ENCODE peak calls at places on chromosomes 1 and 21, in four cellular contexts. C, D, W and F are unnamed samples.

GRCh38 chr1:16716691-16717173 is 23.6 kb upstream of the RNU1-4 start:
- DNase-seq in C (no peak), D (no peak), W (no peak), F (no peak)

GRCh38 chr1:101898137-101898536 is 98.6 kb downstream of the OLFM3 start:
- DNase-seq in C (no peak), D (no peak), W (no peak), F (no peak)

GRCh38 chr1:40462956-40463590 is 12.8 kb downstream of the ZFP69B start:
- DNase-seq in C (no peak), D (no peak), W (no peak), F (no peak)

GRCh38 chr1:111739222-111739983 is at the start of gene INKA2:
- DNase-seq in C (peak), D (peak), W (peak), F (peak)

GRCh38 chr21:28684351-28684750 is 308.3 kb downstream of the LTN1 start:
- DNase-seq in C (no peak), D (no peak), W (no peak), F (no peak)

GRCh38 chr21:26394341-26394740 is 178.7 kb downstream of the CYYR1 start:
- DNase-seq in C (no peak), D (no peak), W (no peak), F (no peak)

GRCh38 chr1:167516404-167517388 is 1.6 kb downstream of the CD247 start:
- DNase-seq in C (no peak), D (no peak), W (no peak), F (no peak)

GRCh38 chr21:39441502-39442475 is 3.8 kb downstream of the LCA5L start:
- DNase-seq in C (no peak), D (no peak), W (peak), F (no peak)

GRCh38 chr1:175499595-175500367 is 243.6 kb downstream of the TNR start:
- DNase-seq in C (no peak), D (no peak), W (no peak), F (no peak)

GRCh38 chr1:228960705-228961104 is 225.4 kb downstream of the RHOU start:
- DNase-seq in C (no peak), D (no peak), W (no peak), F (no peak)

GRCh38 chr1:204697893-204698292 is 12.4 kb upstream of the LRRN2 start:
- DNase-seq in C (no peak), D (no peak), W (no peak), F (no peak)

GRCh38 chr1:16120940-16121410 is 34.9 kb downstream of the EPHA2 start:
- DNase-seq in C (no peak), D (no peak), W (no peak), F (no peak)

GRCh38 chr1:87979079-87979478 is 650.4 kb downstream of the LMO4 start:
- DNase-seq in C (no peak), D (no peak), W (no peak), F (no peak)

GRCh38 chr21:46551636-46552241 is 53.1 kb downstream of the S100B start:
- DNase-seq in C (no peak), D (no peak), W (no peak), F (no peak)

GRCh38 chr1:1053022-1053421 is 21.1 kb downstream of the RNF223 start:
- DNase-seq in C (no peak), D (no peak), W (no peak), F (no peak)
- TF ChIP-seq CTCF in C (no peak), D (no peak), W (no peak), F (no peak)

DNA sequence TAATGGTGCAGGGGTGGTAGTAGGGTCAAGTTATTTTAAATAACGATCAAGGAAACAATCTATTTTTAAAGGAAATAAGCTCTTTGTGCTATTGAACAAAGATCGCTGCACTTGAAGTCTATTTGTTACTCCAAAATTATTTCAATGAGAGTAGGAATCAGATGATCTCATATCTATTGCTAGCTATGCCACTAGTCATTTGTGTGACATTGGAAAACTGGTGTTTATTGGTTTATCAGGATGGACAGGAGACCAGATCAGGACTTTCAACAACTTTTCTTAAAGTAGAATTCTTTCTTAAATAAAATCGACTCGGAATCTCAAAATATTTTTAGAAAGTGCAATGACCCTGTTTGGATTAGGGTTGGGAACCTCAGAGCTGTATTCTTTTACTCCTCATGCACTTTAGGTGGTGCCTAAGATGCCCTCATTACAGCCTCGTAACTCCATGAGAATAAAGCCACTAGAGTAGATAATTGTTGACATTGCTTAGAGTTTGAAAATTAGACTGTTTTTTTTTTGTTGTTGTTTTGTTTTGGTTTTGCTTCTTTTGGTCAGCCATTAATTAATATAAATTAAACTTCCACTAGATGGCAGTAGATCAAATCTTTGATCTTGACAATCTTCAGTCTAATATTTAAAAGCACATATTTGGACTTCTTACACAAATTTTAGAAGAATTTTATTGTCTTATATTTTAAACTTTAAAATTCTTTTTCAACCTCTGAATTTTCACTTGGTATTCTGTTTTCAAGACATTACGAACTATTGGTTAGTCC is 352.4 kb downstream of the USP25 start:
- DNase-seq in C (no peak), D (no peak), W (no peak), F (no peak)
- TF ChIP-seq CTCF in C (peak), D (peak), W (no peak), F (no peak)

DNA sequence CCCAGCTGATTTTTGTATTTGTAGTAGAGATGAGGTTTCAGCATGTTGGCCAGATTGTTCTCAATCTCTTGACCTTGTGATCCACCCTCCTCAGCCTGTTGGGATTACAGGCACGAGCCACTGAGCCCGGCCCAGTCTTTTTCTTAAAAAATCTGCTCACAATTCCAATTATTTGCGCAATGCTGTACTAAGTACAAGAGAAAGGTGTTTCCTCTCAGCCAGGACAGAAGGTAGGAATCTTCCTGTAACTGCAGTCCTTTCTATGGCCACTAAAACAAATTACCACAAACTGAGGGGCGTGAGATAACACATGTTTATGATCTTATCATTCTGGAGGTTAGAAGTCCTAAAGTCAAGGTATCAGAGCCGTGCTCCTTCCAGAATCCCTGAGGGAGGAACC is 6.9 kb upstream of the CBR3 start:
- DNase-seq in C (no peak), D (no peak), W (no peak), F (no peak)
- TF ChIP-seq CTCF in C (no peak), D (peak), W (no peak), F (no peak)

GRCh38 chr1:77313491-77313890 is 31.7 kb downstream of the AK5 start:
- DNase-seq in C (no peak), D (no peak), W (no peak), F (no peak)
- TF ChIP-seq CTCF in C (peak), D (peak), W (peak), F (no peak)

GRCh38 chr1:3410435-3410915 is 44.0 kb upstream of the ARHGEF16 start:
- DNase-seq in C (no peak), D (no peak), W (no peak), F (no peak)

GRCh38 chr1:3412376-3412775 is 42.1 kb upstream of the ARHGEF16 start:
- DNase-seq in C (no peak), D (no peak), W (no peak), F (no peak)

GRCh38 chr1:3408751-3409266 is 45.7 kb upstream of the ARHGEF16 start:
- DNase-seq in C (no peak), D (no peak), W (no peak), F (no peak)

GRCh38 chr1:3411806-3412205 is 42.7 kb upstream of the ARHGEF16 start:
- DNase-seq in C (no peak), D (no peak), W (no peak), F (no peak)

DNA sequence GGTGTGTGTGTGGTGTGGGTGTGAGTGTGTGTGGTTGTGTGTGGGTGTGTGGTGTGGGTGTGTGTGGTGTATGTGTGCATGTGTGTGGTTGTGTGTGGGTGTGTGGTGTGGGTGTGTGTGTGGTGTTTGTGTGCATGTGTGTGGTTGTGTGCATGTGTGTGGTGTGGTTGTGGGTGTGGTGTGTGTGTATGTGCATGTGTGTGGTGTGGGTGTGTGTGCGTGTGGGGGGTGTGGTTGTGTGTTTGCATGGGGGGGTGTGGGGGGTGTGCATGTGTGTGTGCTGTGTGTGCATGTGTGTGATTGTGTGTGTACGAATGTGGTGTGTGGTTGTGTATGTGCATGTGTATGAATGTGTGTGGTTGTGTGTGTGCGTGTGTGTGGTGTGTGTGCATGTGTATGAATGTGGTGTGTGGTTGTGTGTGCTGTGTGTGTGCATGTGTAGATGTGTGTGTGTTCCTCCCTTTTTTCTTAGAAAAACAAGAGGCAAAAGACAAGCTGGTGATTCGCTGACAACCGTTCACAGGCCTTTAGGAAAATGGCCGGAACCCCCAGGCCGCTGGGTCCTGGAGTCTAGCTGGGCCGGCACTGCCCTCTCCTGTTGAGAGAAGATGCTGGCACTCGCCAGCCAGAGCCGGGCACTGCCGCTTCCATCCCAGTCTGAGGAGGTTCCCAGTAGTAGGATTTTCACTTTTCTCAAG is 44.6 kb upstream of the ARHGEF16 start:
- DNase-seq in C (no peak), D (peak), W (peak), F (no peak)
- TF ChIP-seq CTCF in C (peak), D (peak), W (peak), F (no peak)

DNA sequence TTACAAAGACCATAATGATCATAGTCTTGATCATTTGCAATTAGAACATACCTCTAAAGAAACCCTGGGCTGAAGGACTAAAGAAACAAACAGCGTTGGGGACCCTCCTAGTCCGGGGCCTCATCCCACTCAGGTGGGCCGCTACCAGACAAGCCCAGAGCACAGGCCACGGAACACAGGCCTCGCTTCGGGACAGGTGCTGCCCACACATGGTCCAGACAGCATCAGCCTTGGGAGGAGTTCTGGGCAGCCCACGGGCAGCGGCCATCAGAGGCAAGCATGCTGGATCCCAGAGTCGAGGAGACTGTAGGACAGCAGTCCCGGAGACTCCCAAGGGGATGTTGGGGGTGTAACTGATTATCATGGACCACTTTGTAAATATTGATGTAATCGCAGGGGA is 4.9 kb downstream of the C2CD2 start:
- DNase-seq in C (no peak), D (no peak), W (no peak), F (no peak)
- TF ChIP-seq CTCF in C (no peak), D (no peak), W (no peak), F (no peak)

GRCh38 chr1:26788515-26788785 is 700 bp downstream of the PIGV start:
- DNase-seq in C (no peak), D (no peak), W (no peak), F (no peak)

GRCh38 chr1:26788836-26789611 is 1.3 kb downstream of the PIGV start:
- DNase-seq in C (peak), D (peak), W (peak), F (peak)

GRCh38 chr1:26787381-26787705 is 407 bp upstream of the PIGV start:
- DNase-seq in C (no peak), D (no peak), W (peak), F (no peak)

GRCh38 chr1:26786437-26787380 is 1.0 kb upstream of the PIGV start:
- DNase-seq in C (no peak), D (peak), W (peak), F (no peak)

GRCh38 chr1:26787706-26788514 is at the start of gene PIGV:
- DNase-seq in C (peak), D (peak), W (peak), F (peak)
- TF ChIP-seq CTCF in C (peak), D (peak), W (no peak), F (peak)

GRCh38 chr1:154607748-154608521 is at the start of gene ADAR:
- DNase-seq in C (peak), D (peak), W (peak), F (peak)

GRCh38 chr1:154607084-154607747 is 770 bp downstream of the ADAR start:
- DNase-seq in C (no peak), D (no peak), W (no peak), F (no peak)

GRCh38 chr1:154611150-154611865 is 3.3 kb upstream of the ADAR start:
- DNase-seq in C (no peak), D (no peak), W (no peak), F (no peak)

GRCh38 chr1:154608522-154609294 is 722 bp upstream of the ADAR start:
- DNase-seq in C (peak), D (peak), W (peak), F (peak)

DNA sequence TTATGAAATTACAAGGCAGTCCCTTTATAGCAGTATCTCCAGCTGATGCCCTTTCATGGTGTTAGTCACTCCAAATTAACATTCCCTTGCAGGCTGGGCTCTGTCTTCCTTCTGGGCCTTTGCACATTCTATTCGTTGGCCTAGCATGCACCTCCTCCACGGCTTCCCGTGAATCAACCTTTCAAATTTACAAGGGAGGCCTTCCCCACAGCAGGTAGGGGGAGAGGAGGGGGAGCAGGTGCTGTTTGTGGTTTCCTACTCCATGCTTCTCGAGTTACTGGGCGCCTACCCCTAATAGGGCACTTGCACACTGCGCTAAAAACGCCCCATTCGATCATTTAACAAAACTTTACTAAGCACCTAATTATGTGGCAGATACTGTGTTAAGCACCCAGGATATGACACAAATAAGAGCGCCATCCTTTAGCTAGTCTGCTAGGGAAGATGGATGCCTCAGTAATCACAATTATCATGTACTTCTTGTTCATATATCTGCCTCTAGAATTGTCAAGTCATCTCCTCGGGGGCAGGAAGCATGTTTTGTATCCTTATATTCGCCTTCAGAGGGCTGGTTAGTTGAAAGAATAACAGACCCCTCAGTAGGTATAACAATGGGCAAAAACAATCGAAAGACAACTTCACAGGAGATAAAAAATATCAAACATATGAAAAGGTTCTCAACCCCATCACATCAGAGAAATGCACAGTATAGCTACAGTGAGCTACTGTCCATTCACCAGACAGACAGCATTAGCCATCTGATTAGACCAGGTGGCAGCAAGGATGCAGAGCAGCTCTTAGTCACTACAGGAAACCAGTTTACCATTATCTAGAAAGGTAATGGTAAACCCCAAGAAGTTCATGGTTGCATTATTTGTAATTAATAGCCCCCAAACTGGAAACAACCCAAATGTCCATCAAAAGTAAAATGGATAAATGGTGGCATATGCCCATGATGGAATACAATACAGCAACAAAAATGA is 1.7 kb upstream of the ADAR start:
- DNase-seq in C (no peak), D (no peak), W (no peak), F (no peak)
- TF ChIP-seq CTCF in C (no peak), D (no peak), W (no peak), F (no peak)

DNA sequence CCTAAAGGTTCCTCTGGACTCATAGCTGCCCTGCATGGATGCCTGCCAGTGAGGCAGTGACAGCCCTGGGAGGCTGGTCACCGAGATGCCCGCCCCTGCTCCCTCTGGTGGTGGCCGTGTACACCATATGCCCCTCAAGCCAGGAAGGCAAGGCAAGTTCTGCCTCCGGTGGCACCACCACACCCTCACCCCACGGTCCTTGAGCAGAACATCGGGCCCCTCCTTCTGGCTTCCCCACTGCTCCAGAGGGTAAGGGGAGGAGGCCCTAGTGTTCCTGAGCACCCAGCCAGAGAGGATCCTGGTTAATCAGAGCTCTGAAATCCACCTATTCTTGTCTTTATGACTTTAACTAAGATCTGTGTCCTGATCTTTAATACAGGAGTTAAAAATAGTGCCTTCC is 1.6 kb upstream of the S100A14 start:
- DNase-seq in C (peak), D (peak), W (no peak), F (no peak)
- TF ChIP-seq CTCF in C (peak), D (peak), W (no peak), F (no peak)

DNA sequence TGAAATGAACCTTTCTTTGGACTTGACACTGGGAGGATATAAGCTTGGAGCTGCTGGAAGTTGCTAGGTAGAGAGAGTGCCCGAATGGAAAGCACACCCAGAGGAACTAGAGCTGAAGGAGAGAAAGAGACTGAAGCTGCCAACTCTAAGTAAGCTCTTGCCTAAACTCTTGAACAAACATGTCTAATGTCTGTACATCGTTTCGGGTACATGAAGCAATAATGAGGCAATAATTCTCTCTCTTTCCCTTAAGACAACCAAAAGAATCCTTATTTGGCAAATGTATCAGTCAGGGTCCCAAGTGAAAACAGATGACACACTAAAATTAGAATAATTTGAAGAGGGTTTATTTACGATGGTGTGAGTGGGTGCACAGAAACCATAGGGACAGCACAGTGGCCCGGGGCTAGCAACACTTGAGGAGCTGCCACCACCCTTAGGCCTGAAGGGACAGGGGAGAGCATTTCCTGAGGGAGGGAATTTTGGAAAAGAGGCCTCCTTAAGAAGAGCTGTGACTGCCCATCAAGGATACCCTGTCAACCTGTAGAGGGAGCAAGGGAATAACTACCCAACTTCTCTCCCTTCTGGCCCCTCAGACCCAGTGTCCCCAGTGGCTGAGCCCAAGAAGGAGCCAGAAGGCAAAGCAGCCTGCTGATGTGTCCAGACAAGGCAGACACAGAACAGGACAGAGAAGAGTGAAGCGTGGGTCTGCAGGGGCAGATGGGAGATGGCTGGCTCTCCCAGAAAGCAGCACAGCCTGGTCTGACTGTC is 36.1 kb upstream of the KHDRBS1 start:
- DNase-seq in C (no peak), D (no peak), W (no peak), F (no peak)
- TF ChIP-seq CTCF in C (peak), D (peak), W (peak), F (no peak)